ENCODE peak calls at places on chromosomes 12 and 14, in eight cellular contexts. F is GM12878; J is CD8-positive, alpha-beta T cell; A is AG10803; L is CD4-positive, alpha-beta T cell; I is psoas muscle; U is RWPE1; B is AG09319. Y is an unnamed sample.

GRCh38 chr12:42776396-42776795 is 186.8 kb upstream of the PRICKLE1 start:
- DNase-seq in F (no peak), J (no peak), A (no peak), L (no peak), I (no peak), U (no peak), B (no peak), Y (no peak)

GRCh38 chr12:113994051-113994450 is 27.9 kb upstream of the RBM19 start:
- DNase-seq in F (no peak), J (no peak), A (no peak), L (no peak), I (no peak), U (no peak), B (no peak), Y (no peak)

GRCh38 chr14:57362356-57362755 is 28.0 kb upstream of the NAA30 start:
- DNase-seq in F (no peak), J (no peak), A (no peak), L (no peak), I (no peak), U (no peak), B (no peak), Y (no peak)

GRCh38 chr14:23441076-23441475 is 5.6 kb upstream of the MYH7 start:
- DNase-seq in F (no peak), J (no peak), A (no peak), L (no peak), I (no peak), U (no peak), B (no peak), Y (no peak)

GRCh38 chr12:91210144-91210543 is 27.5 kb upstream of the DCN start:
- DNase-seq in F (no peak), J (no peak), A (no peak), L (no peak), I (no peak), U (no peak), B (no peak), Y (no peak)

GRCh38 chr14:75274899-75275569 is 3.6 kb upstream of the FOS start:
- DNase-seq in F (peak; percentile 40), J (peak; percentile 44), A (no peak), L (no peak), I (no peak), U (no peak), B (no peak), Y (peak; percentile 38)

GRCh38 chr12:38385492-38385864 is 68.9 kb downstream of the ALG10B start:
- DNase-seq in F (no peak), J (no peak), A (no peak), L (no peak), I (no peak), U (no peak), B (no peak), Y (no peak)

GRCh38 chr14:103427485-103428443 is 42.5 kb downstream of the MARK3 start:
- DNase-seq in F (peak; percentile 36), J (no peak), A (peak; percentile 77), L (no peak), I (no peak), U (no peak), B (no peak), Y (no peak)

GRCh38 chr12:55822228-55822627 is 4.4 kb downstream of the ORMDL2 start:
- DNase-seq in F (no peak), J (no peak), A (no peak), L (no peak), I (no peak), U (peak; percentile 37), B (no peak), Y (no peak)

GRCh38 chr12:6469609-6470374 is 685 bp downstream of the VAMP1 start:
- DNase-seq in F (no peak), J (no peak), A (no peak), L (no peak), I (no peak), U (no peak), B (no peak), Y (no peak)

GRCh38 chr14:89294060-89294459 is 123.0 kb downstream of the FOXN3 start:
- DNase-seq in F (no peak), J (no peak), A (no peak), L (no peak), I (no peak), U (no peak), B (no peak), Y (no peak)

GRCh38 chr12:33752854-33753253 is 269.4 kb upstream of the ALG10 start:
- DNase-seq in F (no peak), J (no peak), A (no peak), L (no peak), I (no peak), U (no peak), B (no peak), Y (no peak)

GRCh38 chr12:13049816-13050215 is 5.6 kb downstream of the FAM234B start:
- DNase-seq in F (no peak), J (no peak), A (peak; percentile 80), L (no peak), I (no peak), U (no peak), B (no peak), Y (no peak)

GRCh38 chr14:29392287-29392686 is 535.4 kb downstream of the PRKD1 start:
- DNase-seq in F (no peak), J (no peak), A (no peak), L (no peak), I (no peak), U (no peak), B (no peak), Y (no peak)

GRCh38 chr12:85975716-85976115 is 101.6 kb downstream of the NTS start:
- DNase-seq in F (no peak), J (no peak), A (no peak), L (no peak), I (no peak), U (no peak), B (no peak), Y (no peak)

GRCh38 chr12:85968606-85969005 is 94.5 kb downstream of the NTS start:
- DNase-seq in F (no peak), J (no peak), A (no peak), L (no peak), I (no peak), U (no peak), B (no peak), Y (no peak)

GRCh38 chr12:85971800-85972199 is 97.7 kb downstream of the NTS start:
- DNase-seq in F (no peak), J (no peak), A (no peak), L (no peak), I (no peak), U (no peak), B (no peak), Y (no peak)
- TF ChIP-seq CTCF in F (no peak), J (no peak), A (no peak), L (no peak), I (no peak), U (no peak), B (no peak), Y (no peak)

DNA sequence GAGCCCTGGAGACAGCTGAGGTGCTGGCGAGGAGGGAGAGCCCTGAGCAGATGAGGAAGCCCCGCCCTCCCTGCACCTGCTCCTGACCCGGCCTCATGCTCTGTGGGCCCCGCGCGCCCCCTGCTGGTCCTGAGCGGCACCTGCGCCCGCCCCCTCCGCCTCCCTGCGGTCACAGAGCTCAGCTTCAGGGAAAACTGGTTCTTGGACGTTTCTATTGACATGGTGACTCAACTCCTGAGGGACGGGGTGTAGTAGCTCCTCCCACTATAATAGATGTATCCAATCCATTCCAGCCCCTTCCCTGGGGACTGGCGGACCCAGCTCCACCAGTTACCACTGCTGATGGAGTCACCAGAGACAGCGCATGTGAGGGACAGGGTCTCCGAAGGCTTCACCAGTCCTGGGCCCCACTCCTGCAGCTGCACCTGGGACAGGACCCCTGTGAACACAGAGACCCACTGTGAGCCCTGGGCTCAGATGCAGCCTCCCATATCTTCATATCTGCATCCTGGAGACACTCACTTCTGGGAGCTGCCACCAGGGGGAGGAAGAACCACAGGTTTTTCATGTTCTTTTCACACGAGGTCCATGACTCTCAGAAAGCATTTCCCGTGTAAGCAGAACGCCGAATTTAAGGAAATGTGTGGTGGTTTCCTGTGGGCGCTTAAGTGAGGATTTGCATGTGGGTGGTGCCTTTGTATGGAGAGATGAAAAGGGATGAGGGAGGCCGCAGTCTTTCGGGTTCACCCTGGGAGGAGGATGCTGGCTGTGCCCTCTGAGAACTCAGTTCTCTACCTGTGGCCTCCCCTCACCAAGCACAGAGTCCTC is 1346.5 kb downstream of the TMEM121 start:
- DNase-seq in F (no peak), J (peak; percentile 67), A (no peak), L (peak; percentile 78), I (peak; percentile 67), U (peak; percentile 74), B (no peak), Y (peak; percentile 54)
- TF ChIP-seq CTCF in F (peak; percentile 62), J (peak; percentile 80), A (peak; percentile 13), L (peak; percentile 81), I (no peak), U (peak; percentile 20), B (no peak), Y (peak; percentile 85)

DNA sequence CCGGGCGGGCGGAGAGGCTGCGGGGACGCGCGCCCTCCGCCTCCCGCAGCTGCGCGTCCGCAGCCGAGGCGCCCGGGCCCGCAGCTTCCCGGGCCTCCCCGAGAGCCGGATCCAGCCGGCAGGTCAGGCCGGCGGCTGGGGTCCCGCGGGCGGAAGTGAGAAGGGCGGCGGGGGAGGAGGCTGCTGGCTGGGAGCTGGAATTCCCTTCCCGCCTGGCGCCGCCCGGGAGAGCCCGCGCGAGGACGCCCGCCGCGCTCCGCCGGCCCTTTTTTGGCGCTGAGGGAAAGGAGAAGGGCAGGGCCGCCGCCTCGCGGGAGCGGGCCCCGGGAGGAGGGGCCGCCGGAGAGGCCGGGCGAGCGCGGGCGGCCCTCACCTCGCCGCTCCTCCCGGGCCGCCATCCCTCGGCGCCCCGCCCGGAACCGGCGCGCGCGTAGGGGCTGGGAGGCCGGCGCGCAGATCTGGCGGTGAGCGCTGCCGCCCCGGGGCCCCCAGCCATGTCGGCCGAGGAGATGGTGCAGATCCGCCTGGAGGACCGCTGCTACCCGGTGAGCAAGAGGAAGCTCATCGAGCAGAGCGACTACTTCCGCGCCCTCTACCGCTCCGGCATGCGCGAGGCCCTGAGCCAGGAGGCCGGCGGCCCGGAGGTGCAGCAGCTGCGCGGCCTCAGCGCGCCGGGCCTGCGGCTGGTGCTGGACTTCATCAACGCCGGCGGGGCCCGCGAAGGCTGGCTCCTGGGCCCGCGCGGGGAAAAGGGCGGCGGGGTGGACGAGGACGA is at the start of the genes KLHL42 and MANSC4:
- DNase-seq in F (no peak), J (peak; percentile 60), A (peak; percentile 72), L (peak; percentile 59), I (peak; percentile 87), U (peak; percentile 45), B (peak; percentile 40), Y (peak; percentile 87)
- TF ChIP-seq CTCF in F (peak; percentile 14), J (no peak), A (peak; percentile 0), L (no peak), I (no peak), U (no peak), B (no peak), Y (no peak)

DNA sequence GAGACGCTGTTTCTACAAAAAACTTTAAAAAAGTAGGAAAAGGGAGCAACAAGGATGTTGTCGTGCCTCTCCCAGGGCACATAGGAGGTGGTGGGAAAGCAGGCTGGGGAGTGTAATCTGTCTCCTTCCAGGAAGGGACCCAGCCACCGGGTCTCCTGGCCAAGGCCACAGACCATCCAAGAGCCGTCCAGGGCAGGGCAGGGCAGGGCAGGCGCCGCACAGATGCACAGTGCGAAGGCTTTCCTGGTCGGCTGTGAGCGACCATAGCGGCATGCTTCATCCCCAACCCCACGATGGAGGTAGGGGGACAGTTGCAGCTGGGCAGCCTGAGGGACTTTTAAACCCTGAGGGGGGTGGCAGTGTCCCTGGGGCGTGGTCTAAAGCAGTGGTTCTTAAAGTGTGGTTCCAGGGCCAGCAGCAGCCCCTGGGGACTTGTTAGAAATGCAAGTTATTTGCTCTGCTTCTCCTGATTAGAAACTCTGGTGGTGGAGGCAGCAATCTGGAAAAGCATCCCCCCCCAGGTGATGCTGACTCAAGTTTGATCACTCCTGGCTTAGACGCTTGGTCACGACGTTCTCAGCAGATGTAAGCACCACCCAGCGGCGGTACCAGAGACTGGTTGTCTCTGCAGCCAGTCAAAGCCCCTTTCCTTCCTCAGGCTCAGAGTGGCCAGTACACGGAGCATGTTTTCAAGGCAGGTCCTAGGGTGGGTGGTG is 197.4 kb upstream of the PRMT8 start:
- DNase-seq in F (no peak), J (no peak), A (peak; percentile 34), L (no peak), I (no peak), U (peak; percentile 49), B (no peak), Y (no peak)
- TF ChIP-seq CTCF in F (no peak), J (no peak), A (peak; percentile 8), L (no peak), I (no peak), U (no peak), B (no peak), Y (no peak)

Y was measured in GM13977.